ENCODE peak calls at places on chromosomes 2 and 18, in six cellular contexts. Z is GM06990; J is foreskin keratinocyte; V is CD8-positive, alpha-beta T cell; B is pancreas; O is left ventricle myocardium inferior. I is an unnamed sample.

GRCh38 chr18:58144671-58145285 is 100.8 kb downstream of the NEDD4L start:
- DNase-seq in Z (no peak), J (no peak), V (no peak), B (peak), O (no peak), I (no peak)

GRCh38 chr2:177597759-177598158 is 205.2 kb downstream of the AGPS start:
- DNase-seq in Z (no peak), J (no peak), V (no peak), B (no peak), O (no peak), I (no peak)

GRCh38 chr2:187869195-187869594 is 315.0 kb upstream of the TFPI start:
- DNase-seq in Z (no peak), J (no peak), V (no peak), B (no peak), O (no peak), I (no peak)

GRCh38 chr2:85053802-85054201 is 79.4 kb upstream of the TCF7L1 start:
- DNase-seq in Z (no peak), J (peak), V (no peak), B (no peak), O (no peak), I (no peak)

GRCh38 chr2:158724803-158725271 is 70.3 kb upstream of the DAPL1 start:
- DNase-seq in Z (no peak), J (peak), V (no peak), B (peak), O (no peak), I (no peak)

GRCh38 chr2:40213071-40213470 is 238.8 kb downstream of the SLC8A1 start:
- DNase-seq in Z (no peak), J (no peak), V (no peak), B (no peak), O (no peak), I (no peak)

GRCh38 chr2:130843321-130843985 is 6.7 kb downstream of the ARHGEF4 start:
- DNase-seq in Z (no peak), J (no peak), V (no peak), B (no peak), O (no peak), I (no peak)

GRCh38 chr18:25739356-25739755 is 351.1 kb downstream of the SS18 start:
- DNase-seq in Z (no peak), J (no peak), V (no peak), B (no peak), O (no peak), I (no peak)

GRCh38 chr2:241613018-241613780 is 23.8 kb downstream of the THAP4 start:
- DNase-seq in Z (no peak), J (no peak), V (no peak), B (no peak), O (no peak), I (no peak)

GRCh38 chr2:236717120-236717519 is 147.5 kb downstream of the ACKR3 start:
- DNase-seq in Z (no peak), J (no peak), V (no peak), B (no peak), O (no peak), I (no peak)

GRCh38 chr2:65477590-65477989 is 45.2 kb upstream of the SPRED2 start:
- DNase-seq in Z (no peak), J (no peak), V (no peak), B (no peak), O (no peak), I (no peak)

GRCh38 chr2:119488245-119489182 is 35.8 kb downstream of the SCTR start:
- DNase-seq in Z (no peak), J (no peak), V (no peak), B (peak), O (no peak), I (no peak)

GRCh38 chr2:119490653-119491195 is 33.6 kb downstream of the SCTR start:
- DNase-seq in Z (no peak), J (no peak), V (no peak), B (no peak), O (no peak), I (no peak)

GRCh38 chr2:119491776-119492525 is 32.3 kb downstream of the SCTR start:
- DNase-seq in Z (no peak), J (peak), V (no peak), B (peak), O (no peak), I (no peak)

GRCh38 chr2:119489232-119489952 is 34.9 kb downstream of the SCTR start:
- DNase-seq in Z (no peak), J (no peak), V (no peak), B (no peak), O (no peak), I (no peak)

DNA sequence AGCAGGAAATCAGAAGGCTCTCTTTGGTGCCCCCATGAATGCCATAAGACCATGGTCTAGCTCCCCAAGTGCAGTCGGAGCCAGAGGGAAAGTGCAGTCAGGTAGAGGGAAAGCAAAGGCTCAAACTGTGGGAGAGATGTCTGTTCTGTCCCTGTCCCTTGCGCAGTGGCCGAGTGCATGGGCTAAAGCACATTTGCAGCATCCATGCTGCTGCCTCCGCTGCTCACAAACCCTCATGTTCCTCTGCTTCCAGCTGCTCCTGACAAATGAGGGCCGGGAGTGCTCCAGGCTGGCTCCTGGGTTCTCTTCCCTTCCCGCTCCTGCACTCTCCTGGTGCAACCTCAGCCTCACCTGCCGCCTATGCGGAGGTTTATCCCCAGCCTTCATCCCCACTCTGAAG is 34.2 kb downstream of the SCTR start:
- DNase-seq in Z (no peak), J (no peak), V (no peak), B (no peak), O (no peak), I (no peak)
- TF ChIP-seq CTCF in Z (no peak), J (no peak), V (no peak), B (no peak), O (no peak), I (no peak)

GRCh38 chr2:238839428-238839827 is 8.5 kb upstream of the TWIST2 start:
- DNase-seq in Z (no peak), J (no peak), V (no peak), B (no peak), O (no peak), I (no peak)

GRCh38 chr2:238831177-238831576 is 16.7 kb upstream of the TWIST2 start:
- DNase-seq in Z (no peak), J (no peak), V (no peak), B (no peak), O (no peak), I (no peak)

GRCh38 chr2:238834982-238835381 is 12.9 kb upstream of the TWIST2 start:
- DNase-seq in Z (no peak), J (no peak), V (no peak), B (no peak), O (no peak), I (no peak)

GRCh38 chr2:238838786-238839327 is 9.0 kb upstream of the TWIST2 start:
- DNase-seq in Z (no peak), J (no peak), V (no peak), B (no peak), O (no peak), I (no peak)

DNA sequence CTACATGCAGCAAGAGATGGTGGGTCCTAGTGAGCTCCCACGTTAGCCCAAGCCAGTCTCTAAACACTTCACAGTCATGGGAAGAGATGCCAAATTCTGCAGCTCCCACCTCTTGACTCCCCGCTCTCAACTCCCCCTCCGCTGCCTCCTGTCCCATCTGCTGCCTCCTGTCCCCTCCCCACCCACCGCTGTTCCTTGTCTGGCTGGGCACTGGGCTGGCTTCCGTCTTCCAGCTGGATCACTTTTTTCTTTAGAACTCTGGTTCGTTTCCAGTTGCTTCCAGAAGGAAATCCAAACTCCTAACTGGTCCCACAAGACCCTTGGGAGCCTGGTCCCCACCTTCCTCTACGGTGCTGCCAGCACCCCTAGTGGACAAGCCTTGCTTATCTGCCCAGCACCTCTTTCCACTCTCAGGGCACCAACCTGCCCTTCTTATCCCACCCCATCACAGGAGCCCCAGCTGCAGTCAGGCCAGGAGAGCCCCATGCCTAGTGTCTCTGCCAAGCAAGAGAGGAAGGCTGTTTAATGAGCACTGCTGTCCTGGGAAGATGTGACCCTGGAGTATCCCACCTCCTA is 12.1 kb upstream of the TWIST2 start:
- DNase-seq in Z (no peak), J (no peak), V (no peak), B (no peak), O (no peak), I (no peak)
- TF ChIP-seq CTCF in Z (peak), J (peak), V (no peak), B (no peak), O (no peak), I (no peak)

GRCh38 chr18:45218436-45218835 is 396.8 kb upstream of the SLC14A2 start:
- DNase-seq in Z (no peak), J (no peak), V (no peak), B (no peak), O (no peak), I (no peak)

GRCh38 chr18:45207328-45207727 is 407.9 kb upstream of the SLC14A2 start:
- DNase-seq in Z (no peak), J (no peak), V (no peak), B (no peak), O (no peak), I (no peak)

GRCh38 chr18:45208164-45208563 is 407.1 kb upstream of the SLC14A2 start:
- DNase-seq in Z (no peak), J (no peak), V (no peak), B (no peak), O (no peak), I (no peak)

GRCh38 chr18:45212186-45213039 is 402.9 kb upstream of the SLC14A2 start:
- DNase-seq in Z (peak), J (peak), V (peak), B (peak), O (peak), I (peak)

GRCh38 chr18:45213040-45213333 is 402.3 kb upstream of the SLC14A2 start:
- DNase-seq in Z (no peak), J (no peak), V (no peak), B (no peak), O (no peak), I (no peak)
- TF ChIP-seq CTCF in Z (no peak), J (no peak), V (peak), B (peak), O (peak), I (no peak)

GRCh38 chr18:48749768-48750167 is 201.0 kb downstream of the SMAD7 start:
- DNase-seq in Z (no peak), J (peak), V (no peak), B (no peak), O (peak), I (no peak)
- TF ChIP-seq CTCF in Z (no peak), J (peak), V (no peak), B (no peak), O (peak), I (no peak)

GRCh38 chr2:109690457-109690821 is 76.3 kb downstream of the SOWAHC start:
- DNase-seq in Z (no peak), J (no peak), V (no peak), B (no peak), O (no peak), I (no peak)

GRCh38 chr2:109689973-109690372 is 75.8 kb downstream of the SOWAHC start:
- DNase-seq in Z (no peak), J (no peak), V (no peak), B (no peak), O (no peak), I (no peak)

GRCh38 chr2:109690822-109691541 is 76.8 kb downstream of the SOWAHC start:
- DNase-seq in Z (no peak), J (no peak), V (no peak), B (peak), O (peak), I (no peak)

GRCh38 chr2:109692013-109692738 is 78.0 kb downstream of the SOWAHC start:
- DNase-seq in Z (no peak), J (no peak), V (no peak), B (no peak), O (no peak), I (no peak)

GRCh38 chr2:109689182-109689935 is 75.2 kb downstream of the SOWAHC start:
- DNase-seq in Z (no peak), J (no peak), V (no peak), B (no peak), O (no peak), I (no peak)
- TF ChIP-seq CTCF in Z (no peak), J (no peak), V (no peak), B (no peak), O (no peak), I (no peak)